ENCODE peak calls at places on chromosomes 11 and 22, in five cellular contexts. K is HCT116, X is DND-41, R is hepatocyte, G is fibroblast of lung. F is an unnamed sample. For H3K9me3, the result is how much of the 10 kb centered on the place peaks cover.

GRCh38 chr11:5364214-5364613 is 12.9 kb downstream of the OR51B6 start:
- DNase-seq in G (peak), X (no peak), K (no peak), R (no peak), F (no peak)

GRCh38 chr11:119878990-119879389 is 150.0 kb upstream of the NECTIN1 start:
- DNase-seq in G (no peak), R (no peak), K (no peak), X (no peak), F (no peak)

GRCh38 chr11:13289081-13289480 is 11.5 kb downstream of the BMAL1 start:
- DNase-seq in G (peak), K (no peak), R (no peak), X (no peak), F (no peak)

GRCh38 chr11:47264119-47264915 is 5.6 kb upstream of the MADD start:
- DNase-seq in X (no peak), K (no peak), R (no peak), G (no peak), F (no peak)

GRCh38 chr11:70517996-70518907 is 119.9 kb downstream of the CTTN start:
- DNase-seq in R (no peak), K (no peak), X (no peak), G (peak), F (no peak)

GRCh38 chr11:103924166-103925013 is 112.0 kb upstream of the DDI1 start:
- DNase-seq in X (no peak), G (no peak), R (no peak), K (no peak), F (no peak)

GRCh38 chr11:33933607-33934006 is 41.7 kb upstream of the LMO2 start:
- DNase-seq in G (no peak), K (no peak), R (peak), X (no peak), F (no peak)

GRCh38 chr11:101915811-101916291 is 471 bp downstream of the ANGPTL5 start:
- DNase-seq in K (no peak), X (no peak), G (peak), R (peak), F (no peak)

GRCh38 chr11:40228671-40229070 is 1230.8 kb downstream of the LRRC4C start:
- DNase-seq in R (no peak), K (no peak), X (no peak), G (no peak), F (no peak)

GRCh38 chr11:125069796-125070195 is 6.7 kb downstream of the SLC37A2 start:
- DNase-seq in G (peak), X (no peak), R (no peak), K (no peak), F (peak)

GRCh38 chr11:86672007-86672621 is at the start of gene ME3:
- DNase-seq in R (peak), G (peak), K (no peak), X (peak), F (peak)

GRCh38 chr11:119445850-119446249 is 22.9 kb upstream of the THY1 start:
- DNase-seq in G (no peak), R (peak), K (no peak), X (no peak), F (no peak)

GRCh38 chr11:65444314-65445051 is 21.9 kb downstream of the NEAT1 start:
- DNase-seq in X (no peak), G (peak), R (no peak), K (no peak), F (peak)

GRCh38 chr11:108961095-108961494 is 296.2 kb downstream of the DDX10 start:
- DNase-seq in X (peak), K (no peak), G (no peak), R (no peak), F (no peak)

GRCh38 chr11:93543292-93543977 is at the start of gene SMCO4:
- DNase-seq in G (peak), K (peak), R (peak), X (peak), F (peak)

GRCh38 chr11:46346886-46347636 is at the start of gene DGKZ:
- DNase-seq in K (peak), R (peak), X (peak), G (peak), F (peak)

GRCh38 chr22:37044634-37045625 is 6.6 kb upstream of the KCTD17 start:
- DNase-seq in R (no peak), K (no peak), G (no peak), X (no peak), F (peak)

GRCh38 chr11:116033931-116034553 is 529.8 kb upstream of the CADM1 start:
- DNase-seq in R (no peak), X (no peak), G (no peak), K (no peak), F (no peak)

GRCh38 chr11:36743039-36743438 is 145.0 kb upstream of the RAG2 start:
- DNase-seq in G (no peak), R (no peak), K (no peak), X (no peak), F (no peak)

GRCh38 chr11:69915151-69915500 is 95.9 kb upstream of the FGF3 start:
- DNase-seq in R (no peak), K (no peak), X (no peak), G (no peak), F (no peak)

GRCh38 chr22:35409783-35410662 is 10.1 kb downstream of the MCM5 start:
- DNase-seq in X (no peak), G (no peak), K (no peak), R (no peak), F (no peak)

GRCh38 chr22:30420401-30421178 is 5.0 kb upstream of the MTFP1 start:
- DNase-seq in X (no peak), R (no peak), G (peak), K (no peak), F (peak)

GRCh38 chr11:65437436-65438227 is 15.0 kb downstream of the NEAT1 start:
- DNase-seq in G (peak), X (no peak), R (peak), K (no peak), F (no peak)

GRCh38 chr22:41565403-41566054 is 4.7 kb downstream of the CSDC2 start:
- DNase-seq in X (peak), K (peak), G (peak), R (peak), F (peak)

GRCh38 chr11:118398797-118399564 is 2.4 kb upstream of the ATP5MG start:
- DNase-seq in G (peak), K (no peak), X (no peak), R (no peak), F (no peak)

GRCh38 chr11:746289-747175 is 732 bp upstream of the TALDO1 start:
- DNase-seq in R (no peak), X (peak), G (no peak), K (no peak), F (no peak)

GRCh38 chr11:1308745-1309497 is 511 bp downstream of the TOLLIP start:
- DNase-seq in X (no peak), G (peak), R (no peak), K (no peak), F (no peak)

GRCh38 chr11:79195209-79195608 is 245.6 kb downstream of the TENM4 start:
- DNase-seq in K (no peak), X (no peak), G (no peak), R (no peak), F (no peak)

GRCh38 chr11:87290304-87290922 is 252.7 kb downstream of the TMEM135 start:
- DNase-seq in X (no peak), G (peak), K (peak), R (peak), F (no peak)

GRCh38 chr22:37121887-37122591 is 12.5 kb upstream of the TMPRSS6 start:
- DNase-seq in X (peak), G (no peak), R (peak), K (no peak), F (peak)

GRCh38 chr22:30267382-30268302 is 991 bp upstream of the OSM start:
- DNase-seq in K (no peak), G (no peak), R (no peak), X (peak), F (no peak)

GRCh38 chr11:60930394-60930793 is 6.1 kb downstream of the TMEM132A start:
- DNase-seq in G (no peak), X (no peak), K (no peak), R (no peak), F (no peak)

GRCh38 chr11:110479070-110479444 is 49.3 kb downstream of the FDX1 start:
- DNase-seq in K (no peak), X (no peak), R (no peak), G (no peak), F (peak)

GRCh38 chr11:126102436-126102894 is 39.8 kb upstream of the CDON start:
- DNase-seq in R (peak), K (no peak), X (no peak), G (peak), F (no peak)

GRCh38 chr11:35602979-35603378 is 15.3 kb upstream of the FJX1 start:
- DNase-seq in G (no peak), X (no peak), K (no peak), R (no peak), F (no peak)

GRCh38 chr11:78379039-78379670 is 38.5 kb downstream of the GAB2 start:
- DNase-seq in R (no peak), K (no peak), G (no peak), X (no peak), F (no peak)

GRCh38 chr22:22798232-22798616 is 89.4 kb upstream of the IGLL5 start:
- DNase-seq in G (no peak), R (no peak), X (no peak), K (no peak), F (no peak)

DNA sequence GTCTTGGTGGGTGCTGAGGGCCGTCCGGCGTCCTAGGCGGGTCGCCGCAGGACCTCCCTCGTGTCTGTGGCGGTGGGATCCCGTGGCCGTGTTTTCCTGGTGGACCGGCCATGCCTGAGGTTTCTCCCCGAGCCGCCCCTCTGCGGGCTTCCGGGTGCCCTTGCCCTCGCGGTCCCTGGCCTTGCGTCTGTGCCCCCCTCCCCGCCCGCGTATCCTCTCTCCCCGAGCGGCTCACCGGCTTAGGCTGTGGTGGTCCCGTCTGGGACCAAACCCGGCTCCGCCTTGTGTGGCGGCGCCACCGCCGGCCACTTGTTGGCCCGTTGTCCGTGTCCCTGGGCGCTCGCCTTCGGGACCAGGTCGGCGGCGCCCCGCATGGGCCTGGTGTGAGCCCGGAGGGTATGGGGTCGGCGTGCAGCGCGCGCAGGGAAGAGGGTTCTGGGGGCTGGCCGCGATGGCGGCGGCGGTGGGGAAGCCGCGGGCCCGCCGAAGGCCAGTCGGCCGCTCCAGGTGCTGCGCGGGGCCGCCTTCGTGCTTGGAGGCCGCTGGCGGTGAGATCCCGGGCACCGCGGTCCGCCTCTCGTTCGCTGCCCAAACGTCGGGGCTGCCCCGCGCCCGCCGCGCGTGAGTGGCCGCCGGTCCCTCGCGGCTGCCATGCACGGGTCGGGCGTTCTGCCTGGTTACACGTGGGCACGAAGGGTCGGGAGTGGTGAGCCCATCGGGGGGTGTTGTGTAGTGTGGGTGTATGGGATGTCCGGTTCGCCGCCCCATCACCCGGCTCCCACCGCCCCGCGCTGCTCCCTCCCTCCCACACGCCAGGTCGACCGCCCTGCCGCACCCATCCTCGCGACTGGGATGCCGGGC is 3899.1 kb upstream of the OR11H1 start:
- DNase-seq in R (no peak), X (no peak), G (no peak), K (no peak), F (no peak)
- H3K9me3 ChIP-seq in R (under half), X (under half), G (under half), K (under half), F (under half)

GRCh38 chr22:20016734-20017621 is at the start of gene ARVCF:
- DNase-seq in K (peak), X (peak), R (peak), G (peak), F (peak)

GRCh38 chr22:20017622-20017958 is 967 bp upstream of the ARVCF start:
- DNase-seq in X (no peak), R (no peak), K (no peak), G (no peak), F (no peak)

GRCh38 chr22:20014526-20015186 is 2.0 kb downstream of the ARVCF start:
- DNase-seq in K (no peak), X (no peak), R (no peak), G (no peak), F (no peak)

GRCh38 chr22:20015187-20015625 is 1.4 kb downstream of the ARVCF start:
- DNase-seq in R (no peak), X (no peak), K (no peak), G (no peak), F (no peak)

DNA sequence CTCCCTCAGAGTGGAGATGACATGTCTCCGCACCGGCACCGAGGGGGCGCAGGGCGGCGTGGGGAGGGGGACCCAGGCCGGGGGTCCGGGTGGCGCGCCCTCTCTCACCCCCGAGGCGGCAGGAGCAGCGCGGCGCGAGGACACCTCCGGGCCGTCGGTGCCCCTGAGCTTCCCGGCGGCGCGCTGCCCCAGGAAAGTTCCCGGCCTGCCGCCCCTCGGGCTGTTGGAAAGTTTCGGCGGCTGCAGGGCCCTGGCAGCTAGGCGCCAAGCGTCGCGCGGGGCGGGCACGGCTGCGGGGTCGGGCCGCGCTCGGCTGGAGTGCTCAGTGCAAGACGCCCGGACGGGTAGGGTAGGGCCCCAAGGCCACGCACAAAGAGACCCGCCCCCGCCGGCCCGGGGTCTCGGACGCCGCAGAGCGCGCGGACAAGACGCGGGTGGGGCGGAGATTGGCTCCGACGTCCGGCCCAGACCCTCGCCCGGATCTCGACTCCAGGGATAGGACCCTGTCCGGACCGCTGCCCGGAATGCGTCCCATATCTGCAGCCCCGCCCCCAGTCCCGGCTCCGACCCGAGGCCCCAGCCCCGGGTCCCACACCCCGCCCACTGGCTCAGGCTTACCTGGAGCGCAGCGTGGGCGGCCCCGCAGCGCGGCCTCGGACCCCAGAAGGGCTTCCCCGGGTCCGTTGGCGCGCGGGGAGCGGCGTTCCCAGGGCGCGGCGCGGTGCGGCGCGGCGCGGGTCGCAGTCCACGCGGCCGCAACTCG is 471 bp downstream of the ARVCF start:
- DNase-seq in K (no peak), G (no peak), X (no peak), R (peak), F (no peak)
- TF ChIP-seq EZH2 in K (no peak), G (peak), X (no peak), R (peak), F (no peak)

GRCh38 chr11:134916829-134917228 is 504.8 kb upstream of the B3GAT1 start:
- DNase-seq in G (no peak), X (no peak), K (no peak), R (no peak), F (no peak)
- H3K4me2 ChIP-seq in G (no peak), X (no peak), K (no peak), R (no peak), F (no peak)

DNA sequence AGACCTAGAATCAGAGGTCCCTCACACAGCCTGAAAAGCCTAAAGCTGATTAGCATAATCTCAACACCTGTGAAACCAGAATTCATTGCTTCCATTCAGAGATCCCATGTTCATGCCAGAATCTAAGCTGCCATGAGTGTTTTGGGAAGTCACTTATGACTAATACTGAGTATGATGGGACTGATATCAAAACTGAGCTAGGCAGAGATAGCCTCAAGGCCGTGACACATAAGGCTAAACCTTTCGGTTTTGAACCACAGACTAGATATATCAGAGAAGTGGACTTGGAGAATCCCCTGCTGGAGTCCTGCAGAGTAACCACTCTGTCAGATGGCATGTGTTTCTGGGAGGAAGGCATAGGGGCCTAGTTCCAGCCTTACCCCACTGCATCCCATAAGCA is 23.1 kb upstream of the GLYATL2 start:
- DNase-seq in K (no peak), G (no peak), R (no peak), X (no peak), F (no peak)
- H3K9me3 ChIP-seq in K (under half), G (under half), R (under half), X (under half), F (under half)

GRCh38 chr11:100557830-100558611 is 129.1 kb upstream of the ARHGAP42 start:
- DNase-seq in X (no peak), K (no peak), G (peak), R (no peak), F (no peak)

GRCh38 chr11:100560606-100561005 is 126.5 kb upstream of the ARHGAP42 start:
- DNase-seq in K (no peak), R (no peak), X (no peak), G (no peak), F (no peak)

GRCh38 chr11:100561325-100561724 is 125.8 kb upstream of the ARHGAP42 start:
- DNase-seq in X (no peak), R (no peak), K (no peak), G (no peak), F (no peak)

GRCh38 chr11:100563541-100564280 is 123.4 kb upstream of the ARHGAP42 start:
- DNase-seq in G (no peak), X (no peak), K (no peak), R (no peak), F (no peak)

GRCh38 chr11:100562102-100562501 is 125.0 kb upstream of the ARHGAP42 start:
- DNase-seq in R (no peak), K (no peak), X (no peak), G (peak), F (peak)
- TF ChIP-seq EZH2 in R (no peak), K (no peak), X (no peak), G (no peak), F (no peak)

GRCh38 chr22:46286941-46287872 is 9.5 kb upstream of the GTSE1 start:
- DNase-seq in K (no peak), G (no peak), R (no peak), X (no peak), F (peak)
- H3K4me2 ChIP-seq in K (no peak), G (no peak), R (no peak), X (no peak), F (no peak)

GRCh38 chr22:48580481-48580970 is 1247.1 kb downstream of the BRD1 start:
- DNase-seq in R (no peak), G (no peak), K (no peak), X (peak), F (no peak)
- H3K9me3 ChIP-seq in R (under half), G (under half), K (under half), X (under half), F (under half)

DNA sequence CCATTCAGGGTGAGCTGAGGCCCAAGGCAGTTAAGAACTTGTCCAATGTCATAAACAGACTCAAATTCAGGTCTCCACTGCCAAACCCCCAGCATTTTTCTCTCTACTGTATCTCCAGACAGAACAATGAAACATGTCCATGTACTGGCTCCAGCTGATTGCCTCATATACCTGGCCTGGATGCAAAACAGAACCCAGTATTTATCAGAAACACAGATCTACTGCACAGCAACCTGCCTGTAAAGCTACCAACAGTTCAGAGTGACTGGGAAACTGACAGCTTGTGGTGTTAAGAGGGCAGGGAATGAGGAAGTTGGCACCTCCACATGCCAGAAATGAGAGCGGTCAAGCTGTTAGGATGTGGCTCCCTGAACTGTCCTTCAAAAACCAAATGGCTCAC is 41.6 kb downstream of the C11orf71 start:
- DNase-seq in K (no peak), G (no peak), R (no peak), X (no peak), F (peak)
- TF ChIP-seq EZH2 in K (no peak), G (no peak), R (no peak), X (no peak), F (no peak)

GRCh38 chr11:2534957-2535672 is 90.3 kb downstream of the KCNQ1 start:
- DNase-seq in X (no peak), G (no peak), R (no peak), K (no peak), F (no peak)

GRCh38 chr11:2534131-2534956 is 89.5 kb downstream of the KCNQ1 start:
- DNase-seq in X (no peak), R (peak), G (no peak), K (peak), F (peak)

GRCh38 chr11:2532704-2533641 is 88.2 kb downstream of the KCNQ1 start:
- DNase-seq in K (peak), X (peak), R (peak), G (peak), F (peak)

GRCh38 chr11:2531987-2532703 is 87.3 kb downstream of the KCNQ1 start:
- DNase-seq in X (no peak), G (no peak), R (no peak), K (no peak), F (no peak)

DNA sequence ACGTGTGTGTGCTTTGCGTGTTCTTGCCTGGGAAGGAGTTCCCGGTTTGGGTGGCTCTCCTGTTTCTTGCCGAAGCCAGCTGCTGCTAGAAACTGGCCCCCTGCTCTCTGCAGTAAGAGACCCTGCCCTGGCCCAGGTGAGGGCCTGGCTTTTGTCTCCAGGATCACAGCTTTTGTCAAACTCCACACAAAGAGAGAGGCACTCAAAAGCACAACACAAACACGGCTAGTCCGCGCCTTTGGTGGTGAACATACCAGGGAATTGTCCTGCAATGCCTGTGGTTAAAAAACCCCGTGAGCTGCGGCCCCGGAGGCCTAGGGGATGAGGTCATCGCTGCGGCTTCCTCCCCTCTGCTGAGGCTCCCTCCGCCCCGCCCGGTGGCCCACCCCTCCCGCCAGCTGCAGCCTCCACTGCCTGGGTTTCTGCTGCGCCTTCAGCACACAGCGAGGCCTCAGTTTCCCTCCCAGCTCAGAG is 88.9 kb downstream of the KCNQ1 start:
- DNase-seq in R (peak), G (peak), K (peak), X (peak), F (peak)
- H3K4me2 ChIP-seq in R (peak), G (peak), K (peak), X (no peak), F (peak)